ENCODE peak calls at places on chromosomes 1 and 21, in six cellular contexts. One of them, this sample, is unnamed.

GRCh38 chr21:25170681-25171080 is 436.6 kb downstream of the MRPL39 start:
- DNase-seq in neuronal stem cell: no peak
- DNase-seq in IMR-90: no peak
- DNase-seq in mesenchymal stem cell: no peak
- DNase-seq in H1: no peak
- DNase-seq in trophoblast cell: no peak
- DNase-seq in this sample: no peak

GRCh38 chr1:20164694-20165202 is 21.1 kb upstream of the UBXN10 start:
- DNase-seq in neuronal stem cell: no peak
- DNase-seq in IMR-90: peak
- DNase-seq in mesenchymal stem cell: no peak
- DNase-seq in H1: no peak
- DNase-seq in trophoblast cell: no peak
- DNase-seq in this sample: no peak

GRCh38 chr1:31991202-31991601 is 22.5 kb upstream of the KHDRBS1 start:
- DNase-seq in neuronal stem cell: no peak
- DNase-seq in IMR-90: no peak
- DNase-seq in mesenchymal stem cell: no peak
- DNase-seq in H1: no peak
- DNase-seq in trophoblast cell: no peak
- DNase-seq in this sample: no peak

GRCh38 chr1:239308701-239309333 is 77.6 kb upstream of the CHRM3 start:
- DNase-seq in neuronal stem cell: peak
- DNase-seq in IMR-90: no peak
- DNase-seq in mesenchymal stem cell: no peak
- DNase-seq in H1: peak
- DNase-seq in trophoblast cell: no peak
- DNase-seq in this sample: peak

GRCh38 chr1:5563861-5564577 is 428.2 kb downstream of the NPHP4 start:
- DNase-seq in neuronal stem cell: no peak
- DNase-seq in IMR-90: no peak
- DNase-seq in mesenchymal stem cell: no peak
- DNase-seq in H1: no peak
- DNase-seq in trophoblast cell: no peak
- DNase-seq in this sample: no peak

GRCh38 chr1:202134645-202135172 is 9.8 kb downstream of the ARL8A start:
- DNase-seq in neuronal stem cell: no peak
- DNase-seq in IMR-90: no peak
- DNase-seq in mesenchymal stem cell: no peak
- DNase-seq in H1: no peak
- DNase-seq in trophoblast cell: no peak
- DNase-seq in this sample: no peak

GRCh38 chr1:25869909-25870606 is 5.5 kb downstream of the PAQR7 start:
- DNase-seq in neuronal stem cell: no peak
- DNase-seq in IMR-90: no peak
- DNase-seq in mesenchymal stem cell: no peak
- DNase-seq in H1: no peak
- DNase-seq in trophoblast cell: no peak
- DNase-seq in this sample: no peak

GRCh38 chr1:3987669-3988235 is 87.7 kb upstream of the C1orf174 start:
- DNase-seq in neuronal stem cell: no peak
- DNase-seq in IMR-90: no peak
- DNase-seq in mesenchymal stem cell: no peak
- DNase-seq in H1: no peak
- DNase-seq in trophoblast cell: no peak
- DNase-seq in this sample: no peak

GRCh38 chr1:162822391-162823200 is 32.1 kb downstream of the HSD17B7 start:
- DNase-seq in neuronal stem cell: peak
- DNase-seq in IMR-90: no peak
- DNase-seq in mesenchymal stem cell: peak
- DNase-seq in H1: peak
- DNase-seq in trophoblast cell: no peak
- DNase-seq in this sample: peak

GRCh38 chr1:151773698-151774097 is 10.4 kb upstream of the MRPL9 start:
- DNase-seq in neuronal stem cell: no peak
- DNase-seq in IMR-90: peak
- DNase-seq in mesenchymal stem cell: peak
- DNase-seq in H1: no peak
- DNase-seq in trophoblast cell: no peak
- DNase-seq in this sample: no peak

GRCh38 chr21:42754270-42754933 is 101.0 kb downstream of the PDE9A start:
- DNase-seq in neuronal stem cell: no peak
- DNase-seq in IMR-90: no peak
- DNase-seq in mesenchymal stem cell: no peak
- DNase-seq in H1: no peak
- DNase-seq in trophoblast cell: no peak
- DNase-seq in this sample: no peak

GRCh38 chr1:79811173-79811572 is 804.6 kb upstream of the ADGRL4 start:
- DNase-seq in neuronal stem cell: no peak
- DNase-seq in IMR-90: peak
- DNase-seq in mesenchymal stem cell: peak
- DNase-seq in H1: no peak
- DNase-seq in trophoblast cell: no peak
- DNase-seq in this sample: no peak

GRCh38 chr1:245835386-245835785 is 671.7 kb downstream of the SMYD3 start:
- DNase-seq in neuronal stem cell: no peak
- DNase-seq in IMR-90: no peak
- DNase-seq in mesenchymal stem cell: no peak
- DNase-seq in H1: no peak
- DNase-seq in trophoblast cell: no peak
- DNase-seq in this sample: no peak

GRCh38 chr1:180188103-180188506 is 33.4 kb downstream of the QSOX1 start:
- DNase-seq in neuronal stem cell: peak
- DNase-seq in IMR-90: peak
- DNase-seq in mesenchymal stem cell: peak
- DNase-seq in H1: no peak
- DNase-seq in trophoblast cell: peak
- DNase-seq in this sample: peak
- H4K91ac ChIP-seq in neuronal stem cell: no peak
- H4K91ac ChIP-seq in IMR-90: no peak
- H4K91ac ChIP-seq in mesenchymal stem cell: no peak
- H4K91ac ChIP-seq in H1: no peak
- H4K91ac ChIP-seq in trophoblast cell: no peak
- H4K91ac ChIP-seq in this sample: no peak

DNA sequence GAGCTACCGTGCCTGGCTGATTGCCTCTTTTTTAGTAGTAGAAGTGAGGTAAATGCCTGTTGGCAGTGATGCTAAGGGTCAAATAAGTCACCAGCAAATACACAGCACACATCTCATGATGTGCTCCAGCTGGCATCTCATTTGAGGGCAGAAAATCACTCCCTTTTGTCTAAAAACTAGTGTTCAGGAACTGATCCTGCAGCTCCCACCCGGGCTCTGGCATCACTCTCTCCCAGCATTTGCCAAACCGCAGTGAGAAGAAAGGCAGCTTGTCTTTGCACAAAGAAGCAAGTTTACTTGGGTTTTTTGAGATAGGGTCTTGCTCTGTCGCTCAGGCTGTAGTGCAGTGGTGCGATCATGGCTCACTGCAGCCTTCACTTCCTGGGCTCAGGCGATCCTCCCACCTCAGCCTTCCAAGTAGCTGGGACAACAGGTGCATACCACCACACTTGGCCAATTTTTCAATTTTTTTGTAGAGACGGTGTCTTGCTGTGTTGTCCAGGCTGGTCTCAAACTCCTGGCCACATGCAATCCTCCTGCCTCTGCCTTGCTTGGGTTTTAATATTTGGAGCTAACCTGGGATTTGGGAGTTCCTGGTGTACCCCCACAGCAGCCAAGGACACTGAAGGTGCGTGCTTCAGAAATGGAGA is 4.1 kb downstream of the RBP7 start:
- DNase-seq in neuronal stem cell: no peak
- DNase-seq in IMR-90: no peak
- DNase-seq in mesenchymal stem cell: no peak
- DNase-seq in H1: no peak
- DNase-seq in trophoblast cell: no peak
- DNase-seq in this sample: no peak
- H4K91ac ChIP-seq in neuronal stem cell: no peak
- H4K91ac ChIP-seq in IMR-90: no peak
- H4K91ac ChIP-seq in mesenchymal stem cell: no peak
- H4K91ac ChIP-seq in H1: no peak
- H4K91ac ChIP-seq in trophoblast cell: no peak
- H4K91ac ChIP-seq in this sample: no peak

GRCh38 chr1:37537378-37537777 is 16.7 kb downstream of the SNIP1 start:
- DNase-seq in neuronal stem cell: no peak
- DNase-seq in IMR-90: peak
- DNase-seq in mesenchymal stem cell: peak
- DNase-seq in H1: no peak
- DNase-seq in trophoblast cell: no peak
- DNase-seq in this sample: no peak

DNA sequence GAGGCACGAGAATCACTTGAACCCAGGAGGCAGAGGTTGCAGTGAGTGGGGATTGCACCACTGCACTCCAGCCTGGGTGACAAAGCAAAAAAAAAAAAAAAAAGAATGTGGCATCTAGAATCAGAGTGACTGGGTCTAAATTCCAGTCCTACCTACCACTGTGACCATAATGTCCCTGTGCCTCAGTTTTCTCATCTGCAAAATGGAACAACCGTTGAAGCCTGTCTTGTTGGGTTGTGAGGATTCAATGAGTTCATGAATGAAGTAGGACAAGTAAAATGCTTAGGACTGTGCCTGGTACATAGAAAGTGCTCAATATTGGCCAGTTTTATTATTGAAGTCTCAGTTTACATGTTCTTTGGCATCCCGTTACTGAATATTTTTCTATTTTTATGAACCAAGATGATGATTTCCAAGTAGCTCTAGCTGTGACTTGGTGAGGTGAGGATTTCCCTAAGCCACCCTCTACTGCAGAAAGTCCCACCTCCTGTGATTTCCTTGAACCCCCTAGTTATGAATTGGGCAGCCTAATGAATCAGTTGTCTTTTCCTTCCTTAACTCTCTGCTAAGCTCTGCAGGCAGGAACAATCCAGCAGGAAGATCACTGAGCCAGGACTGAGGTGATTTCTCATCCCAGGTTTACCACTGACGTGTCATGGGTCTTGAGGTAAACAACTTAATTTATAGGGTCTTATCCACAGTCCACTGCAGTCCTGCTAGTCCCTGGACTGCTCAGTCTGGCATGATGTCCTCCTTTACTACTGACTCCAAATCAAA is 18.9 kb upstream of the MEAF6 start:
- DNase-seq in neuronal stem cell: no peak
- DNase-seq in IMR-90: no peak
- DNase-seq in mesenchymal stem cell: no peak
- DNase-seq in H1: no peak
- DNase-seq in trophoblast cell: no peak
- DNase-seq in this sample: no peak
- H4K91ac ChIP-seq in neuronal stem cell: no peak
- H4K91ac ChIP-seq in IMR-90: peak
- H4K91ac ChIP-seq in mesenchymal stem cell: no peak
- H4K91ac ChIP-seq in H1: no peak
- H4K91ac ChIP-seq in trophoblast cell: no peak
- H4K91ac ChIP-seq in this sample: no peak

GRCh38 chr1:30404341-30404740 is 319.0 kb downstream of the MATN1 start:
- DNase-seq in neuronal stem cell: no peak
- DNase-seq in IMR-90: no peak
- DNase-seq in mesenchymal stem cell: no peak
- DNase-seq in H1: no peak
- DNase-seq in trophoblast cell: no peak
- DNase-seq in this sample: no peak
- H4K91ac ChIP-seq in neuronal stem cell: no peak
- H4K91ac ChIP-seq in IMR-90: no peak
- H4K91ac ChIP-seq in mesenchymal stem cell: no peak
- H4K91ac ChIP-seq in H1: no peak
- H4K91ac ChIP-seq in trophoblast cell: no peak
- H4K91ac ChIP-seq in this sample: no peak

DNA sequence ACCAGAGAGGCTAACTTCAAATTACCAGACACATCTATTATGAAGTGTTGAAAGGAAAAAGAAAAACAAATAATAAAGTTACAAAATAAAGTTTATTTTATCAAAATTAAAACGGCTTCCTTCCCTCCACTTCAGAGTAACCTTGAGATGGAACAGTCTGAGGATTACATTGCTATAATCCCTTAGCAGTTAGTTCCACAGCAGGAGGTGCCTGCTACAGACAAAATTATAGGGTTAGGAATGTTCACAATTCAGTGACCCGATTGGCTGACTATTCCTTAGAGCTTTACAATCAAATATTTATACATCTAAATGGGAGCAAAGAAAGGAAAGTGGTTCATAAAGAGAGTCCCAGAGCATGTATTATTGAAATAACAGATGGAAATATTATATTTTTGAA is 71.6 kb upstream of the GORAB start:
- DNase-seq in neuronal stem cell: no peak
- DNase-seq in IMR-90: no peak
- DNase-seq in mesenchymal stem cell: no peak
- DNase-seq in H1: no peak
- DNase-seq in trophoblast cell: no peak
- DNase-seq in this sample: no peak
- H4K91ac ChIP-seq in neuronal stem cell: no peak
- H4K91ac ChIP-seq in IMR-90: no peak
- H4K91ac ChIP-seq in mesenchymal stem cell: no peak
- H4K91ac ChIP-seq in H1: no peak
- H4K91ac ChIP-seq in trophoblast cell: no peak
- H4K91ac ChIP-seq in this sample: no peak

DNA sequence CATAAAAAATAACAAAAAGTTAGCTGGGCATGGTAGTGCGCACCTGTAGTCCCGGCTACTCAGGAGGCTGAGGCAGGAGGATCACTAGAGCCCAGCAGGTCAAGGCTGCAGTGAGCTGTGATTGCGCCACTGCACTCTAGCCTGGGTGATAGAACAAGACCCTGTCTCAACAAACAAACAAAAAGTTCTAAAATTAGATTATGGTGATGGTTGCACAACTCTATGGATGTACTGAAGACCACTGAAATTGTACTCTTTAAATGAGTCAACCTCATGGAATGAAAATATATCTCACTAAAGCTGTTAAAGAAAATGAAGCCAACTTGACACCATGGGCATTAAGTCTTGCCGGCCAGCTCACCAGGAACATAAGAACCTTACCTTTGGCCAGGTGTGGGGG is 9.1 kb downstream of the MRAP start:
- DNase-seq in neuronal stem cell: no peak
- DNase-seq in IMR-90: peak
- DNase-seq in mesenchymal stem cell: peak
- DNase-seq in H1: no peak
- DNase-seq in trophoblast cell: no peak
- DNase-seq in this sample: no peak
- H4K91ac ChIP-seq in neuronal stem cell: no peak
- H4K91ac ChIP-seq in IMR-90: no peak
- H4K91ac ChIP-seq in mesenchymal stem cell: no peak
- H4K91ac ChIP-seq in H1: no peak
- H4K91ac ChIP-seq in trophoblast cell: no peak
- H4K91ac ChIP-seq in this sample: no peak